ENCODE peak calls at places on chromosomes 5 and 9, in ten cellular contexts. E is GM04504; S is H1; I is Daoy; W is NCI-H345; X is CD4-positive, alpha-beta T cell; U is LoVo; T is T follicular helper cell; M is BE2C; C is left lung. F is an unnamed sample.

GRCh38 chr5:96373006-96373405 is 60.0 kb downstream of the PCSK1 start:
- DNase-seq in E (no peak), S (no peak), I (no peak), W (no peak), X (no peak), U (no peak), T (no peak), M (no peak), C (no peak), F (no peak)

GRCh38 chr5:179866241-179867078 is 7.8 kb upstream of the MRNIP start:
- DNase-seq in E (no peak), S (no peak), I (no peak), W (no peak), X (no peak), U (no peak), T (no peak), M (peak; percentile 40), C (no peak), F (no peak)

GRCh38 chr9:133526721-133527321 is 2.1 kb upstream of the MYMK start:
- DNase-seq in E (no peak), S (no peak), I (peak; percentile 59), W (peak; percentile 29), X (no peak), U (no peak), T (no peak), M (no peak), C (no peak), F (peak; percentile 45)

GRCh38 chr5:140551872-140552271 is 4.4 kb downstream of the EIF4EBP3 start:
- DNase-seq in E (no peak), S (no peak), I (no peak), W (no peak), X (no peak), U (no peak), T (no peak), M (no peak), C (no peak), F (no peak)

GRCh38 chr5:94268226-94268625 is 350.2 kb downstream of the KIAA0825 start:
- DNase-seq in E (no peak), S (no peak), I (no peak), W (peak; percentile 42), X (no peak), U (no peak), T (no peak), M (no peak), C (no peak), F (no peak)

GRCh38 chr5:176389114-176389768 is 690 bp downstream of the HIGD2A start:
- DNase-seq in E (no peak), S (no peak), I (no peak), W (no peak), X (no peak), U (no peak), T (no peak), M (no peak), C (no peak), F (no peak)

GRCh38 chr5:179270581-179271300 is 74.5 kb downstream of the ADAMTS2 start:
- DNase-seq in E (peak; percentile 79), S (no peak), I (no peak), W (no peak), X (no peak), U (no peak), T (no peak), M (peak; percentile 7), C (peak; percentile 35), F (no peak)

GRCh38 chr5:155908543-155908942 is 418.4 kb upstream of the SGCD start:
- DNase-seq in E (no peak), S (no peak), I (no peak), W (no peak), X (no peak), U (no peak), T (no peak), M (no peak), C (no peak), F (no peak)

GRCh38 chr5:32422697-32423096 is 21.8 kb downstream of the ZFR start:
- DNase-seq in E (no peak), S (no peak), I (no peak), W (no peak), X (no peak), U (no peak), T (no peak), M (no peak), C (no peak), F (no peak)

GRCh38 chr9:99433555-99433954 is 211.5 kb downstream of the SEC61B start:
- DNase-seq in E (peak; percentile 58), S (peak; percentile 13), I (peak; percentile 97), W (no peak), X (no peak), U (peak; percentile 63), T (no peak), M (peak; percentile 71), C (peak; percentile 83), F (peak; percentile 77)

GRCh38 chr5:169576181-169576598 is 7.4 kb upstream of the SPDL1 start:
- DNase-seq in E (peak; percentile 88), S (no peak), I (peak; percentile 78), W (no peak), X (no peak), U (no peak), T (no peak), M (no peak), C (no peak), F (peak; percentile 95)

GRCh38 chr5:173962436-173962835 is 26.5 kb upstream of the C5orf47 start:
- DNase-seq in E (no peak), S (no peak), I (no peak), W (no peak), X (no peak), U (no peak), T (no peak), M (no peak), C (no peak), F (no peak)

GRCh38 chr5:45796959-45797553 is 100.9 kb upstream of the HCN1 start:
- DNase-seq in E (no peak), S (no peak), I (no peak), W (no peak), X (no peak), U (no peak), T (no peak), M (peak; percentile 23), C (no peak), F (no peak)

GRCh38 chr9:106772523-106773290 is 90.3 kb upstream of the ZNF462 start:
- DNase-seq in E (no peak), S (no peak), I (no peak), W (no peak), X (no peak), U (no peak), T (no peak), M (no peak), C (no peak), F (no peak)

GRCh38 chr9:131233989-131234388 is 42.3 kb downstream of the FAM78A start:
- DNase-seq in E (no peak), S (no peak), I (no peak), W (no peak), X (no peak), U (no peak), T (no peak), M (no peak), C (no peak), F (no peak)

GRCh38 chr5:132369012-132369470 is 469 bp upstream of the SLC22A5 start:
- DNase-seq in E (no peak), S (no peak), I (no peak), W (no peak), X (no peak), U (no peak), T (no peak), M (no peak), C (no peak), F (no peak)

GRCh38 chr9:79054500-79054899 is 517.3 kb upstream of the TLE4 start:
- DNase-seq in E (no peak), S (no peak), I (no peak), W (no peak), X (no peak), U (no peak), T (no peak), M (no peak), C (no peak), F (peak; percentile 39)

GRCh38 chr5:151319334-151319733 is 15.8 kb upstream of the SLC36A3 start:
- DNase-seq in E (no peak), S (no peak), I (peak; percentile 15), W (no peak), X (no peak), U (no peak), T (no peak), M (no peak), C (no peak), F (peak; percentile 5)

GRCh38 chr5:81209869-81210268 is 23.3 kb upstream of the CKMT2 start:
- DNase-seq in E (no peak), S (no peak), I (no peak), W (no peak), X (no peak), U (no peak), T (no peak), M (no peak), C (no peak), F (no peak)

GRCh38 chr5:179698935-179699639 is at the start of gene CANX:
- DNase-seq in E (no peak), S (no peak), I (no peak), W (no peak), X (no peak), U (no peak), T (no peak), M (no peak), C (no peak), F (no peak)

GRCh38 chr5:71653119-71653518 is 66.0 kb upstream of the CARTPT start:
- DNase-seq in E (peak; percentile 56), S (no peak), I (peak; percentile 13), W (no peak), X (no peak), U (no peak), T (no peak), M (no peak), C (no peak), F (no peak)